ENCODE peak calls at places on chromosome 3, in five cellular contexts. Q is NCI-H774, K is HCT116, I is NCI-H345, A is T follicular helper cell. U is an unnamed sample.

GRCh38 chr3:133248389-133248788 is 151.5 kb upstream of the BFSP2 start:
- DNase-seq in Q (no peak), I (no peak), K (no peak), A (no peak), U (no peak)

GRCh38 chr3:112671930-112672715 is 31.2 kb upstream of the CCDC80 start:
- DNase-seq in I (peak), K (no peak), Q (no peak), A (no peak), U (no peak)

GRCh38 chr3:194395767-194396527 is 3.1 kb downstream of the GP5 start:
- DNase-seq in A (peak), Q (no peak), K (no peak), I (no peak), U (peak)

GRCh38 chr3:119831022-119831421 is 49.1 kb downstream of the NR1I2 start:
- DNase-seq in Q (no peak), K (no peak), I (no peak), A (no peak), U (no peak)

GRCh38 chr3:138051946-138052802 is 42.2 kb downstream of the CLDN18 start:
- DNase-seq in Q (peak), I (peak), K (peak), A (no peak), U (no peak)

GRCh38 chr3:14793858-14794234 is 24.9 kb upstream of the FGD5 start:
- DNase-seq in I (no peak), Q (no peak), K (no peak), A (no peak), U (no peak)

GRCh38 chr3:100039075-100039474 is 75.2 kb downstream of the FILIP1L start:
- DNase-seq in A (no peak), K (no peak), Q (no peak), I (no peak), U (no peak)

GRCh38 chr3:11672396-11672795 is 28.7 kb upstream of the VGLL4 start:
- DNase-seq in A (no peak), Q (no peak), K (no peak), I (no peak), U (no peak)

GRCh38 chr3:9059489-9060400 is 96.5 kb upstream of the RAD18 start:
- DNase-seq in I (no peak), A (no peak), Q (no peak), K (no peak), U (no peak)

GRCh38 chr3:134392336-134392983 is 18.2 kb upstream of the AMOTL2 start:
- DNase-seq in Q (no peak), A (no peak), K (no peak), I (peak), U (no peak)

GRCh38 chr3:37456791-37457190 is 282.4 kb upstream of the LRRFIP2 start:
- DNase-seq in I (no peak), Q (no peak), A (no peak), K (no peak), U (no peak)

GRCh38 chr3:162897286-162897685 is 1400.7 kb downstream of the OTOL1 start:
- DNase-seq in I (no peak), A (no peak), Q (no peak), K (no peak), U (no peak)

GRCh38 chr3:100254168-100254777 is 6.5 kb upstream of the TBC1D23 start:
- DNase-seq in K (peak), Q (peak), I (peak), A (no peak), U (no peak)

GRCh38 chr3:46517016-46517770 is 19.4 kb downstream of the RTP3 start:
- DNase-seq in K (peak), A (no peak), I (no peak), Q (no peak), U (no peak)

GRCh38 chr3:156670652-156671051 is 3.7 kb upstream of the TIPARP start:
- DNase-seq in K (no peak), Q (no peak), A (no peak), I (no peak), U (no peak)

GRCh38 chr3:63945558-63946096 is 33.4 kb upstream of the SCAANT1 start:
- DNase-seq in A (no peak), Q (no peak), I (no peak), K (no peak), U (no peak)

GRCh38 chr3:16369885-16370284 is 104.9 kb downstream of the OXNAD1 start:
- DNase-seq in A (no peak), I (no peak), K (no peak), Q (no peak), U (no peak)

GRCh38 chr3:110459021-110459420 is 612.6 kb upstream of the NECTIN3 start:
- DNase-seq in I (no peak), K (no peak), Q (no peak), A (no peak), U (no peak)

GRCh38 chr3:64873400-64873799 is 185.6 kb upstream of the ADAMTS9 start:
- DNase-seq in K (no peak), Q (no peak), I (no peak), A (no peak), U (no peak)

GRCh38 chr3:63679181-63679580 is 26.7 kb downstream of the SNTN start:
- DNase-seq in A (no peak), K (no peak), Q (no peak), I (no peak), U (no peak)

GRCh38 chr3:31008986-31009385 is 114.5 kb upstream of the GADL1 start:
- DNase-seq in Q (no peak), A (no peak), I (no peak), K (no peak), U (no peak)

GRCh38 chr3:58013099-58013498 is 4.9 kb downstream of the FLNB start:
- DNase-seq in A (no peak), K (no peak), I (no peak), Q (no peak), U (no peak)

GRCh38 chr3:39114456-39114855 is 7.0 kb downstream of the TTC21A start:
- DNase-seq in I (no peak), K (no peak), A (no peak), Q (no peak), U (no peak)

GRCh38 chr3:32781211-32781968 is 36.4 kb upstream of the TRIM71 start:
- DNase-seq in I (peak), Q (peak), A (peak), K (peak), U (peak)

GRCh38 chr3:168094877-168095610 is 680 bp downstream of the GOLIM4 start:
- DNase-seq in Q (peak), A (no peak), K (peak), I (peak), U (no peak)

GRCh38 chr3:58386966-58387365 is 46.7 kb downstream of the PDHB start:
- DNase-seq in K (no peak), A (no peak), Q (no peak), I (no peak), U (no peak)

GRCh38 chr3:47056705-47057104 is 77.2 kb downstream of the NBEAL2 start:
- DNase-seq in A (no peak), Q (no peak), I (no peak), K (no peak), U (no peak)

GRCh38 chr3:13152826-13153710 is 79.8 kb upstream of the IQSEC1 start:
- DNase-seq in A (no peak), I (no peak), Q (no peak), K (no peak), U (no peak)

GRCh38 chr3:106844638-106845037 is 532.6 kb upstream of the CCDC54 start:
- DNase-seq in K (no peak), A (no peak), I (no peak), Q (no peak), U (no peak)

GRCh38 chr3:8069981-8070380 is 431.6 kb upstream of the LMCD1 start:
- DNase-seq in K (no peak), A (no peak), Q (no peak), I (no peak), U (no peak)

GRCh38 chr3:11944052-11944673 is 60.0 kb upstream of the SYN2 start:
- DNase-seq in I (peak), K (peak), Q (peak), A (no peak), U (no peak)

GRCh38 chr3:32841341-32841740 is 23.5 kb downstream of the TRIM71 start:
- DNase-seq in K (no peak), A (no peak), Q (no peak), I (no peak), U (no peak)

GRCh38 chr3:43786953-43787305 is 96.2 kb downstream of the ABHD5 start:
- DNase-seq in Q (no peak), I (no peak), A (no peak), K (no peak), U (no peak)

GRCh38 chr3:101842245-101842934 is 6.9 kb upstream of the NFKBIZ start:
- DNase-seq in Q (no peak), I (no peak), K (no peak), A (no peak), U (no peak)

GRCh38 chr3:172836390-172836997 is 86.0 kb downstream of the ECT2 start:
- DNase-seq in I (peak), A (no peak), K (peak), Q (peak), U (no peak)

U was measured in T-helper 9 cell.